ENCODE peak calls at places on chromosome 1, in seven cellular contexts. L, T, B, J, I, H and D are unnamed samples.

GRCh38 chr1:220217383-220217988 is 54.8 kb downstream of the RAB3GAP2 start:
- DNase-seq in L (no peak), T (no peak), B (peak; percentile 29), J (no peak), I (no peak), H (no peak), D (no peak)

GRCh38 chr1:25549273-25550154 is 6.1 kb downstream of the LDLRAP1 start:
- DNase-seq in L (peak; percentile 71), T (no peak), B (no peak), J (no peak), I (peak; percentile 43), H (no peak), D (peak; percentile 62)

GRCh38 chr1:111559736-111560279 is 56.4 kb upstream of the ADORA3 start:
- DNase-seq in L (no peak), T (peak; percentile 67), B (no peak), J (no peak), I (peak; percentile 57), H (no peak), D (peak; percentile 52)

GRCh38 chr1:89022167-89022959 is at the start of gene GBP3:
- DNase-seq in L (peak; percentile 46), T (peak; percentile 11), B (no peak), J (no peak), I (peak; percentile 12), H (no peak), D (peak; percentile 37)

GRCh38 chr1:109084563-109085517 is 5.7 kb upstream of the TMEM167B start:
- DNase-seq in L (no peak), T (no peak), B (no peak), J (no peak), I (peak; percentile 49), H (no peak), D (no peak)

GRCh38 chr1:107782192-107782845 is 182.7 kb downstream of the VAV3 start:
- DNase-seq in L (peak; percentile 61), T (peak; percentile 18), B (peak; percentile 2), J (peak; percentile 41), I (peak; percentile 38), H (peak; percentile 57), D (no peak)

GRCh38 chr1:6099787-6100765 is 54.4 kb downstream of the KCNAB2 start:
- DNase-seq in L (no peak), T (no peak), B (no peak), J (no peak), I (no peak), H (no peak), D (no peak)

GRCh38 chr1:98420376-98421097 is 241.0 kb upstream of the SNX7 start:
- DNase-seq in L (no peak), T (no peak), B (no peak), J (no peak), I (no peak), H (no peak), D (peak; percentile 25)

GRCh38 chr1:38758824-38759223 is 100.7 kb downstream of the RRAGC start:
- DNase-seq in L (no peak), T (no peak), B (no peak), J (no peak), I (no peak), H (no peak), D (no peak)

GRCh38 chr1:247115545-247115944 is 11.4 kb upstream of the ZNF669 start:
- DNase-seq in L (no peak), T (no peak), B (no peak), J (no peak), I (no peak), H (no peak), D (no peak)

GRCh38 chr1:26626994-26627393 is 68.8 kb upstream of the ARID1A start:
- DNase-seq in L (no peak), T (peak; percentile 6), B (no peak), J (no peak), I (peak; percentile 14), H (no peak), D (no peak)

GRCh38 chr1:243293941-243294722 is 38.3 kb downstream of the SDCCAG8 start:
- DNase-seq in L (no peak), T (no peak), B (no peak), J (no peak), I (no peak), H (no peak), D (no peak)

GRCh38 chr1:160187407-160187806 is 3.0 kb upstream of the CASQ1 start:
- DNase-seq in L (no peak), T (no peak), B (no peak), J (no peak), I (no peak), H (no peak), D (no peak)

GRCh38 chr1:70140894-70141293 is 64.5 kb downstream of the LRRC40 start:
- DNase-seq in L (no peak), T (no peak), B (no peak), J (no peak), I (peak; percentile 7), H (no peak), D (peak; percentile 6)

GRCh38 chr1:218933526-218933925 is 240.2 kb upstream of the LYPLAL1 start:
- DNase-seq in L (no peak), T (no peak), B (no peak), J (no peak), I (no peak), H (no peak), D (no peak)

GRCh38 chr1:111593403-111594127 is 26.0 kb upstream of the RAP1A start:
- DNase-seq in L (no peak), T (no peak), B (no peak), J (no peak), I (no peak), H (no peak), D (no peak)

GRCh38 chr1:240149488-240150094 is 57.9 kb downstream of the FMN2 start:
- DNase-seq in L (no peak), T (no peak), B (peak; percentile 22), J (peak; percentile 20), I (peak; percentile 32), H (no peak), D (no peak)

GRCh38 chr1:31786366-31787060 is 22.4 kb upstream of the ADGRB2 start:
- DNase-seq in L (no peak), T (no peak), B (no peak), J (no peak), I (no peak), H (no peak), D (no peak)

GRCh38 chr1:31787786-31788137 is 23.6 kb upstream of the ADGRB2 start:
- DNase-seq in L (no peak), T (no peak), B (no peak), J (no peak), I (no peak), H (no peak), D (no peak)

GRCh38 chr1:31785947-31786290 is 21.8 kb upstream of the ADGRB2 start:
- DNase-seq in L (no peak), T (no peak), B (no peak), J (no peak), I (no peak), H (no peak), D (no peak)

GRCh38 chr1:31788138-31788824 is 24.1 kb upstream of the ADGRB2 start:
- DNase-seq in L (peak; percentile 87), T (peak; percentile 76), B (peak; percentile 84), J (peak; percentile 83), I (peak; percentile 89), H (peak; percentile 93), D (peak; percentile 86)

DNA sequence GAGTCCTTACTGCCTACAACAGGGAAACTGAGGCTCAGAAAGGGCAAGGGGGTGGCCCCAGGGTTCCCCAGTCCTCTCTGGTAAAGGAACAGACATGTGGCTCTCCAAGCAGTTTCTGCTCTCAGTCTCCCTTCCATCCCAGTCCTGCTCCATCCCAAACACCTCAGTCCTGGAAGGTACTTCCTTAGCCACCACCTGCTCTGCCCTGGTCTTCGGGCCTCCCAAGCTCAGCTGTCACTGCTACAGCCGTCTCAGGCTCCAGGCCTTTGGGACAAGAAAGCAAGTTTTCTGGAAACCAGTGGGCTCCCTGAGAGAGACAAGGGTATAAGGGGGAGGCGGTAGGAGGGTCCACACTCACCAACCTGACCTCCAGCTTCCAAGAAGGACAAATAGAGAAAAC is 23.1 kb upstream of the ADGRB2 start:
- DNase-seq in L (no peak), T (no peak), B (no peak), J (no peak), I (no peak), H (no peak), D (no peak)
- H3K27ac ChIP-seq in L (peak overlapping the region; percentile 71), T (no peak overlapping the region), B (peak overlapping the region; percentile 94), J (no peak overlapping the region), I (no peak overlapping the region), H (no peak overlapping the region), D (no peak overlapping the region)

DNA sequence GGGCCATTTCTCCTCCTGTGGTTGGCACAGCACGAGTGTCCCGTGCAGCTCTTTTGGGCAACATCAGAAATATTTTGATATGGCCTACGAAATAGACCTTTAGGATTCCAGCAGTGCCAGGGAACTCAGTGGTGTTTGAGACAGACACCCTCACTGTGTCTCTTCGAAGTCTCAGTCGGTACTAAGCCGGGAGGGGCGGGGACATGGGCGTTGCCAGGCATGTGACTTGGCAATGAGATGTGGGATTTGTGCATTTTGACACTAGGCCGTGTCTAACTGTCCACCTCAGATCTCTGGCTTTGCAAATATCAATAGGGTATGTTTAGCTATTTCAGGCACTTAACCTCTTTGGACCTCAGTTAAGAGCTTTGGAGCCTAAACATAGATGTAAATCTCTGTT is 315.2 kb downstream of the PTPRU start:
- DNase-seq in L (no peak), T (no peak), B (no peak), J (no peak), I (no peak), H (no peak), D (no peak)
- H3K27ac ChIP-seq in L (no peak overlapping the region), T (no peak overlapping the region), B (no peak overlapping the region), J (no peak overlapping the region), I (no peak overlapping the region), H (no peak overlapping the region), D (no peak overlapping the region)

DNA sequence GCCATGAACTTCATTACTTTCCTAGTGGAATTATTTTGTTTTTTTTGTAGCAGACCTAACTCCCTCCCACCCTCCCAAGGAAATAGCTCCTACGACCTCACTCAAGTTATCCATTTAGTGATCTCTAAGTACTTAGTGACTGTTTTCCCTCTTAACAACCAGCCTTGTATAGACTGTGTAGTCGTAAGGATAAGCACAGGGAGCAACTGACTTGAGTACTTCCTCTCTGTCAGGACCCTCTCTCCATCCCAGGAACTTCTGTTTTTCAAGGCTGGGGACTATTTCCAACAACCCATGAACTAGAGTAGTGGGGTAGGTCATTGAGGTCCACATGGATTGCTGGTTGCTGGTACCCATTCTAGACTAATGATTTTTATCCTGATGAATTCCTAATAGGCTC is 1.9 kb downstream of the AGO1 start:
- DNase-seq in L (no peak), T (no peak), B (no peak), J (no peak), I (no peak), H (no peak), D (no peak)
- H3K27ac ChIP-seq in L (no peak overlapping the region), T (no peak overlapping the region), B (no peak overlapping the region), J (no peak overlapping the region), I (no peak overlapping the region), H (no peak overlapping the region), D (no peak overlapping the region)

DNA sequence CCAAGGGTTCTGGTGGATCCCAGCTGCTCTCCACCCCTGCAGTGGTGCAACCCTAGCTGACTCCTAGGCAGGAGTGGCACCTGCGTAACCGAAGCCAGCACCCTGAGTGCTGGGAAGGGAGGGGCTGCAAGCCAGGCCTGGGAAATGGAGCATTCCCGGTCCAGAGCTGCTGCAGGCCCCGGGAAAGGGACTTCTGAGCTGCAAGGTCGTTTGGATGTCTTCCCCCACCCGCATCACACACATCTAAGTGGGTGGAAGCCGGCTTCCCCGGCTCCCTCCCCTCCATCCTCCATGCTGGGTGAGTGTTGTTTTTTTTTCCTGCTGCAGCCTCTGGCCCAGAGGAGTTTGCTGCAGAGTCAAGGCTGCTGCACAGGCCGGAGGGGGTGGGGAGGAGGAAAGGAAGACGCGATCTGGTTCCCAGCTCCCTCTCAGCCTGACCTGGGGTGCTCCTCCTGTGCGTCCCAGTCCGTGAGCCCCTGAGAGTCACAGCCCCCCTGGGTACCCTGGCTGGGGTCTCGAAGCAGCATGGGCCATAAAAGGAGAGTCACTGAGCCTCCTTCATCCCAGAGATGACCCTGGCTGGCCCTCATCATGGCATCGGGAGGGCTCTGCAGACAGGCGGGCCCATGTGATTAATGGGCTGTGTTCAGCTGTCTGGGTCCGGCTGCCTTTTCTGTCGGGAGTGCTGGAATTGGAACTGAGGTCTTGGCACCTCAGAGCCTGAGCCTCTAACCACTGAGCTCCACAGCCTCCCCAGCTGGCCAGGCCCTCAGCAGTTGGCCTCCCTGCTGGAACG is 16.2 kb downstream of the H6PD start:
- DNase-seq in L (no peak), T (no peak), B (no peak), J (no peak), I (peak; percentile 15), H (no peak), D (no peak)
- H3K27ac ChIP-seq in L (no peak overlapping the region), T (no peak overlapping the region), B (no peak overlapping the region), J (no peak overlapping the region), I (no peak overlapping the region), H (peak overlapping the region; percentile 82), D (no peak overlapping the region)